ENCODE peak calls at places on chromosomes 4 and X, in five cellular contexts. A is coronary artery, U is AG09309, R is BE2C, T is SK-N-SH. L is an unnamed sample.

GRCh38 chr4:153649572-153649991 is 34.5 kb upstream of the TLR2 start:
- DNase-seq in A (no peak), U (no peak), R (no peak), T (no peak), L (no peak)

GRCh38 chr4:663438-664428 is 10.3 kb downstream of the ATP5ME start:
- DNase-seq in A (no peak), U (no peak), R (peak; percentile 82), T (peak; percentile 95), L (no peak)

GRCh38 chrX:74118503-74118902 is 185.5 kb upstream of the ZCCHC13 start:
- DNase-seq in A (no peak), U (no peak), R (no peak), T (no peak), L (no peak)

GRCh38 chrX:10050481-10050880 is 83.3 kb downstream of the CLDN34 start:
- DNase-seq in A (no peak), U (no peak), R (no peak), T (no peak), L (no peak)

GRCh38 chr4:24244663-24245519 is 339.5 kb downstream of the DHX15 start:
- DNase-seq in A (no peak), U (no peak), R (no peak), T (no peak), L (no peak)

GRCh38 chr4:152240232-152240631 is 295.7 kb downstream of the FBXW7 start:
- DNase-seq in A (no peak), U (no peak), R (no peak), T (no peak), L (no peak)

GRCh38 chr4:2212831-2213230 is 29.1 kb downstream of the HAUS3 start:
- DNase-seq in A (no peak), U (no peak), R (no peak), T (no peak), L (no peak)

GRCh38 chr4:188783606-188784157 is 644.4 kb downstream of the TRIML1 start:
- DNase-seq in A (no peak), U (no peak), R (peak; percentile 62), T (peak; percentile 32), L (no peak)

GRCh38 chr4:38902695-38903094 is 35.1 kb downstream of the FAM114A1 start:
- DNase-seq in A (no peak), U (no peak), R (no peak), T (peak; percentile 52), L (no peak)

GRCh38 chrX:84189125-84189524 is 1.1 kb upstream of the RPS6KA6 start:
- DNase-seq in A (no peak), U (no peak), R (no peak), T (no peak), L (no peak)

GRCh38 chr4:36979494-36979893 is 265.0 kb upstream of the NWD2 start:
- DNase-seq in A (no peak), U (no peak), R (no peak), T (no peak), L (no peak)

GRCh38 chr4:18318682-18319410 is 297.3 kb upstream of the LCORL start:
- DNase-seq in A (no peak), U (no peak), R (peak; percentile 85), T (peak; percentile 80), L (no peak)

GRCh38 chrX:132023896-132024386 is 839 bp downstream of the STK26 start:
- DNase-seq in A (no peak), U (no peak), R (no peak), T (no peak), L (no peak)

GRCh38 chrX:130091976-130092522 is 18.2 kb downstream of the ELF4 start:
- DNase-seq in A (no peak), U (no peak), R (no peak), T (no peak), L (no peak)

GRCh38 chr4:12579172-12579571 is 905.0 kb downstream of the RAB28 start:
- DNase-seq in A (no peak), U (no peak), R (no peak), T (no peak), L (no peak)

GRCh38 chrX:41922125-41922521 is 1.2 kb downstream of the CASK start:
- DNase-seq in A (no peak), U (no peak), R (peak; percentile 11), T (peak; percentile 27), L (no peak)

GRCh38 chr4:132284910-132285426 is 864.1 kb upstream of the PCDH10 start:
- DNase-seq in A (no peak), U (no peak), R (no peak), T (no peak), L (no peak)

DNA sequence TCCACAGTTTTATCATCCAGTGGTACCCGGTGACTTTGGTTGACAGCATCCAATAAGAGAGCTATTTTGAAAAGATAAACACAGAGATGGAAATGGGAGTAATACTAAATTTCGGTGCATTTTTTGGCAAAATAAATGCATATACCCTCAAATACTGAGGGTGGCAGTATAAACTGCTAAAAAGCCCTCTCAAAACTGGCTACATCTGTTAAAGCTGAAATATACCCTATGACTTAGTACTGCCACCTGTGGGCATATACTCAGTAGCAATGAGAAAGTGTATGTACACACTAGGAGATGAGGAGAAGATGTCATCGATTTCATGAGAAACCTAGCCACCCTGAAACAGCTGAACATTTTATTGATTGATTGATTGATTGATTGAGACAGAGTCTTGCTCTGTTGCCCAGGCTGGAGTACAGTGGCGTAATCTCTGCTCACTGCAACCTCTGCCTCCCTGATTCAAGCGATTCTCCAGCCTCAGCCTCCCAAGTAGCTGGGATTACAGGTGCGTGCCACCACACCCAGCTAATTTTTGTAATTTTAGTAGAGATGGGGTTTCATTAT is 12.2 kb upstream of the TMEM128 start:
- DNase-seq in A (no peak), U (peak; percentile 42), R (no peak), T (peak; percentile 59), L (peak; percentile 24)
- TF ChIP-seq CTCF in A (no peak), U (peak; percentile 50), R (peak; percentile 53), T (peak; percentile 63), L (peak; percentile 35)

GRCh38 chr4:122921300-122921699 is 1.1 kb downstream of the NUDT6 start:
- DNase-seq in A (no peak), U (no peak), R (no peak), T (no peak), L (no peak)
- H3K4me3 ChIP-seq in A (no peak overlapping the region), U (peak overlapping the region; percentile 77), R (peak overlapping the region; percentile 95), T (peak overlapping the region; percentile 96), L (peak overlapping the region; percentile 79)

GRCh38 chrX:135453381-135453780 is 31.6 kb downstream of the SMIM10L2A start:
- DNase-seq in A (no peak), U (no peak), R (no peak), T (no peak), L (no peak)
- TF ChIP-seq CTCF in A (no peak), U (no peak), R (no peak), T (no peak), L (no peak)

DNA sequence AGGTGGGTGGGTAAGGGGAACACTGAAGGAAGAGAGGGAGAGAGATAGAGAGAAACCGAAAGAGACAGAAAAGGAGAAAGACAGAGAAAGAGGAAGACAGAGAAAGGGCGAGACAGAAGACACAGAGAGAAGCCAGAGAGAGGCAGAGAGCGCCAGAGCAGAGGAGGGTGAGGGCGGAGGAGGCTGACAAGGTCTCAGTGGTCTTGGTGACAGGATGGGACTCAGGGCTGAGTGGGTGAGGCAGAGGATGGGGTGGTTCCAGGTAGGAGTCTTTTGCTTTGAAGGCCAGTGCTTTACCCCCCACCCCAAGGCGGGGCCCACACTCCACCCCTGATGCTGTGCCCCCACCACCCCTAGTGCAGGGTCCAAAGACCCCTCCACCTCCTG is 1.1 kb downstream of the IQSEC2 start:
- DNase-seq in A (no peak), U (no peak), R (no peak), T (no peak), L (no peak)
- H3K4me3 ChIP-seq in A (peak overlapping the region; percentile 62), U (peak overlapping the region; percentile 56), R (no peak overlapping the region), T (peak overlapping the region; percentile 43), L (peak overlapping the region; percentile 55)

DNA sequence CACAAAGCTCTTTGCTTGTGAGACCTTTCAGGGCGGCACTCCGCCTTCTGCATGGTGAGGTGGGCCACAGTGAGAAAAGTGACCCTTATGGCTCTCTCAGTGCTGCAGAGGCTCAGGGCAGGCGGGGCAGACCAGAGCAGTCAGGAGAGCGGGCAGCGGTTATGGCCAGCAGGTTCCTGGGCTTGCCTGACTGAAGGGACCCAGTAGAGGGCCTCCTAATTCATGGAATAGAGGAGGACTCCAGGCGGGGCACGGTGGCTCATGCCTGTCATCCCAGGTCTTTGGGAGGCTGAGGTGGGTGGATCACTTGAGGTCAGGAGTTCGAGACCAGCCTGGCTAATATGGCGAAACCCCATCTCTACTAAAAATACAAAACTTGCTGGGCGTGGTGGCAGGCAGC is 91.4 kb downstream of the CLNK start:
- DNase-seq in A (no peak), U (no peak), R (no peak), T (no peak), L (no peak)
- TF ChIP-seq CTCF in A (no peak), U (no peak), R (no peak), T (peak; percentile 6), L (no peak)

DNA sequence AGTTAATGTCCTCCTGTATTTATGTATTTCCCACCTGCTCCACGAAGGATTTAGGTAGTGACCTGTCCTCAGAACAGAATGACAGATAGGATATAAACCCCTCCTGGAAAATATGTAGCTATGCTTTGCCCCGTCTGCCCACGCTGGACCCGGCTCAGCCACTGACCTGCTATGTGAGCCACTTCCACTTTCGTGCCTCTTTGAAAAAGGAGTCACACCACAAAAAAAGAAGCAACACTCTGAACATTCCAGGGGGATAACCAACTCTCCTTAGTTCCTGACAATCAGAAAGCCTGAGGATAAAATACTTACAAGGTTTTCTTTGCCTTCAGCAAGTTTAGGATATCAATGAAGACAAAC is 11.1 kb downstream of the ACSL1 start:
- DNase-seq in A (no peak), U (no peak), R (no peak), T (no peak), L (no peak)
- H3K4me3 ChIP-seq in A (peak overlapping the region; percentile 36), U (no peak overlapping the region), R (no peak overlapping the region), T (no peak overlapping the region), L (no peak overlapping the region)

GRCh38 chrX:7711167-7711566 is 131.8 kb upstream of the VCX start:
- DNase-seq in A (no peak), U (no peak), R (no peak), T (no peak), L (no peak)

GRCh38 chrX:7709845-7710244 is 133.1 kb upstream of the VCX start:
- DNase-seq in A (no peak), U (no peak), R (no peak), T (no peak), L (no peak)

DNA sequence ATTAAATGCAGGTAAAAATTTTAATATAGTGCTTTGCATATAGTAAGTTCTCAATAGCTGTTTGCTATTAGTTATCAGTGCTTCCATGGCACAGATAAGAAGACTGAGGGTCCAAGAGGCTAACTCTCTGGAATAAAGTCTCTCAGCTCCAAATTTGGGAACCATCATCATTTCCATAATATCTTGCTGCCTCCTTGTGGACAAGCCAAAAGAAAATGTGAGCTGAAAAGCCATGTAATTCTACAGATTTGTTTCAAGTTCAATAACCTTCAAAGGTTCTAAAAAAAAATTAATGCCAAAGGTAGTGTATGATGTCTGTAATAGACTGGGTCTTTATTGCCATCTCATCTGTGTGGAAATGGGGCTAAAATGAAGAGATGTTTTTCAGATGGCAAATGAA is 136.9 kb upstream of the VCX start:
- DNase-seq in A (no peak), U (no peak), R (no peak), T (no peak), L (no peak)
- TF ChIP-seq CTCF in A (no peak), U (peak; percentile 35), R (no peak), T (peak; percentile 33), L (no peak)

GRCh38 chrX:19682712-19683331 is 167.5 kb upstream of the MAP3K15 start:
- DNase-seq in A (peak; percentile 77), U (peak; percentile 77), R (peak; percentile 38), T (peak; percentile 55), L (peak; percentile 63)
- H3K4me3 ChIP-seq in A (peak overlapping the region; percentile 11), U (no peak overlapping the region), R (no peak overlapping the region), T (peak overlapping the region; percentile 12), L (peak overlapping the region; percentile 21)